ENCODE peak calls at places on chromosome 9, in eight cellular contexts. G, S, I, Q, J, R, X and P are unnamed samples.

GRCh38 chr9:6686396-6686795 is 40.9 kb upstream of the GLDC start:
- DNase-seq in R (no peak), X (no peak), J (no peak), I (peak; percentile 35), G (no peak), S (peak; percentile 53), Q (peak; percentile 41), P (no peak)

GRCh38 chr9:14423816-14424261 is 109.9 kb upstream of the NFIB start:
- DNase-seq in X (no peak), G (no peak), Q (no peak), I (peak; percentile 37), S (peak; percentile 75), J (no peak), R (no peak), P (no peak)

GRCh38 chr9:134057751-134058701 is 9.8 kb downstream of the BRD3 start:
- DNase-seq in G (peak; percentile 23), I (no peak), S (no peak), J (peak; percentile 57), Q (no peak), X (peak; percentile 36), R (peak; percentile 2), P (no peak)

GRCh38 chr9:16730162-16730561 is 140.3 kb downstream of the BNC2 start:
- DNase-seq in R (no peak), S (no peak), X (no peak), I (no peak), J (no peak), G (no peak), Q (no peak), P (no peak)

GRCh38 chr9:19583890-19584289 is 175.1 kb downstream of the ACER2 start:
- DNase-seq in J (no peak), R (no peak), X (no peak), I (no peak), Q (no peak), G (no peak), S (no peak), P (no peak)

GRCh38 chr9:92535940-92536850 is at the start of gene ECM2:
- DNase-seq in G (no peak), J (no peak), Q (no peak), X (no peak), I (peak; percentile 61), R (no peak), S (peak; percentile 78), P (no peak)

GRCh38 chr9:115142502-115143265 is 24.7 kb upstream of the TNC start:
- DNase-seq in X (no peak), G (no peak), J (no peak), Q (no peak), S (no peak), I (no peak), R (no peak), P (no peak)

GRCh38 chr9:69546265-69546664 is 125.9 kb downstream of the APBA1 start:
- DNase-seq in S (no peak), I (no peak), J (no peak), G (peak; percentile 71), R (no peak), Q (no peak), X (no peak), P (no peak)

GRCh38 chr9:125142560-125143376 is 560 bp downstream of the SCAI start:
- DNase-seq in X (no peak), J (no peak), R (peak; percentile 9), S (peak; percentile 5), Q (peak; percentile 57), I (no peak), G (peak; percentile 8), P (no peak)

GRCh38 chr9:8542537-8542936 is 743.0 kb upstream of the DMAC1 start:
- DNase-seq in R (no peak), G (no peak), Q (no peak), J (no peak), X (no peak), I (no peak), S (no peak), P (no peak)

GRCh38 chr9:4537581-4537980 is 47.3 kb downstream of the SLC1A1 start:
- DNase-seq in R (no peak), Q (no peak), I (peak; percentile 58), J (no peak), S (no peak), X (no peak), G (no peak), P (no peak)